ENCODE peak calls at places on chromosomes 6 and 20, in nine cellular contexts. G is nephron progenitor cell, B is AG04450, C is fibroblast of the aortic adventitia, Z is brain microvascular endothelial cell, E is choroid plexus epithelial cell, O is neural crest cell, H is BJ, K is body of pancreas. L is an unnamed sample.

GRCh38 chr20:21103582-21104465 is 2.3 kb downstream of the LINC00237 start:
- DNase-seq in C (no peak), G (no peak), O (no peak), H (no peak), Z (no peak), B (no peak), K (no peak), E (no peak), L (no peak)

GRCh38 chr20:41173791-41174341 is 36.5 kb downstream of the PLCG1 start:
- DNase-seq in K (no peak), G (no peak), O (no peak), H (no peak), C (no peak), B (no peak), Z (no peak), E (no peak), L (no peak)

GRCh38 chr6:140071115-140071514 is 696.7 kb upstream of the CITED2 start:
- DNase-seq in O (no peak), G (no peak), B (no peak), E (peak), K (no peak), C (peak), H (peak), Z (peak), L (peak)

GRCh38 chr6:61909541-61909940 is 376.5 kb downstream of the KHDRBS2 start:
- DNase-seq in H (no peak), C (no peak), Z (no peak), E (no peak), B (no peak), K (no peak), O (no peak), G (no peak), L (no peak)

GRCh38 chr20:48861444-48861843 is 33.6 kb upstream of the PREX1 start:
- DNase-seq in G (no peak), C (no peak), O (no peak), Z (no peak), H (no peak), K (no peak), B (no peak), E (no peak), L (no peak)

GRCh38 chr20:61953037-61953788 is 112.5 kb downstream of the TAF4 start:
- DNase-seq in B (no peak), K (no peak), G (no peak), H (no peak), E (no peak), O (no peak), C (no peak), Z (no peak), L (no peak)

GRCh38 chr6:93624408-93624807 is 205.0 kb upstream of the EPHA7 start:
- DNase-seq in K (peak), H (no peak), E (no peak), C (no peak), G (no peak), O (no peak), Z (no peak), B (no peak), L (no peak)

GRCh38 chr6:136967874-136968752 is 46.0 kb downstream of the SLC35D3 start:
- DNase-seq in E (peak), K (peak), C (peak), G (peak), H (peak), Z (peak), O (peak), B (peak), L (peak)

GRCh38 chr6:36427781-36428345 is 14.8 kb downstream of the PXT1 start:
- DNase-seq in H (no peak), Z (peak), G (no peak), E (peak), K (no peak), C (peak), O (no peak), B (no peak), L (no peak)

GRCh38 chr6:10237284-10238043 is 177.4 kb downstream of the TFAP2A start:
- DNase-seq in O (no peak), B (no peak), Z (peak), K (no peak), E (no peak), G (no peak), C (no peak), H (peak), L (no peak)

GRCh38 chr6:116292553-116292952 is 12.8 kb upstream of the TSPYL1 start:
- DNase-seq in Z (no peak), K (no peak), B (no peak), H (no peak), C (no peak), G (no peak), O (no peak), E (no peak), L (no peak)

GRCh38 chr6:13953061-13953705 is 28.4 kb downstream of the RNF182 start:
- DNase-seq in E (peak), G (no peak), O (no peak), Z (peak), K (no peak), C (no peak), H (peak), B (peak), L (peak)

GRCh38 chr6:14458669-14459266 is 341.2 kb downstream of the CD83 start:
- DNase-seq in O (no peak), B (peak), K (no peak), G (no peak), H (no peak), Z (peak), C (peak), E (peak), L (peak)

GRCh38 chr6:11307226-11307625 is 74.8 kb upstream of the NEDD9 start:
- DNase-seq in E (no peak), B (no peak), O (no peak), H (no peak), C (no peak), Z (no peak), G (no peak), K (no peak), L (no peak)

GRCh38 chr6:109397020-109397419 is 14.8 kb upstream of the CD164 start:
- DNase-seq in C (peak), H (no peak), Z (no peak), E (peak), B (no peak), K (no peak), O (no peak), G (no peak), L (no peak)

GRCh38 chr20:20228351-20228750 is 139.6 kb upstream of the INSM1 start:
- DNase-seq in C (no peak), E (no peak), G (no peak), K (no peak), H (no peak), B (no peak), O (no peak), Z (no peak), L (no peak)

GRCh38 chr6:30830438-30830837 is 53.9 kb upstream of the DDR1 start:
- DNase-seq in Z (no peak), K (no peak), G (no peak), O (no peak), E (no peak), C (no peak), B (no peak), H (no peak), L (no peak)

GRCh38 chr6:57063847-57064246 is 17.4 kb downstream of the KIAA1586 start:
- DNase-seq in G (no peak), H (no peak), K (no peak), C (no peak), E (no peak), Z (no peak), B (no peak), O (no peak), L (no peak)

GRCh38 chr6:31247813-31248212 is 24.1 kb downstream of the HLA-C start:
- DNase-seq in H (no peak), B (no peak), K (no peak), Z (no peak), G (no peak), E (no peak), C (no peak), O (no peak), L (no peak)

GRCh38 chr20:38515631-38516030 is 43.0 kb downstream of the RALGAPB start:
- DNase-seq in E (no peak), G (no peak), C (peak), O (no peak), K (no peak), B (no peak), Z (no peak), H (no peak), L (no peak)

GRCh38 chr20:17650301-17650761 is 31.7 kb downstream of the RRBP1 start:
- DNase-seq in B (no peak), E (no peak), G (no peak), C (peak), K (peak), O (no peak), Z (no peak), H (no peak), L (no peak)
- TF ChIP-seq CTCF in B (no peak), E (no peak), G (no peak), C (no peak), K (no peak), O (no peak), Z (no peak), H (no peak), L (no peak)

GRCh38 chr6:157374889-157375443 is 6.0 kb upstream of the ZDHHC14 start:
- DNase-seq in K (no peak), C (no peak), G (no peak), B (no peak), O (no peak), E (no peak), H (no peak), Z (no peak), L (no peak)
- TF ChIP-seq CTCF in K (no peak), C (no peak), G (no peak), B (no peak), O (no peak), E (no peak), H (no peak), Z (no peak), L (no peak)

GRCh38 chr6:157022022-157022740 is 245.0 kb downstream of the ARID1B start:
- DNase-seq in K (peak), G (peak), H (peak), E (peak), C (peak), O (peak), B (peak), Z (peak), L (peak)

GRCh38 chr6:157020398-157021266 is 243.5 kb downstream of the ARID1B start:
- DNase-seq in E (peak), Z (peak), C (peak), H (no peak), G (peak), O (no peak), K (peak), B (no peak), L (no peak)

GRCh38 chr6:157019115-157019628 is 242.0 kb downstream of the ARID1B start:
- DNase-seq in H (no peak), E (peak), B (no peak), K (no peak), Z (no peak), C (peak), O (no peak), G (no peak), L (no peak)

GRCh38 chr6:157019733-157020132 is 242.6 kb downstream of the ARID1B start:
- DNase-seq in G (no peak), E (peak), K (no peak), C (peak), H (no peak), B (no peak), O (no peak), Z (no peak), L (no peak)

GRCh38 chr6:157021267-157022021 is 244.3 kb downstream of the ARID1B start:
- DNase-seq in E (peak), C (peak), B (peak), H (peak), G (peak), Z (peak), O (peak), K (peak), L (peak)
- TF ChIP-seq CTCF in E (peak), C (peak), B (peak), H (peak), G (peak), Z (peak), O (peak), K (peak), L (peak)

GRCh38 chr6:50815436-50816114 is 3.1 kb upstream of the TFAP2B start:
- DNase-seq in Z (peak), O (no peak), G (no peak), H (no peak), K (no peak), E (peak), B (no peak), C (peak), L (no peak)
- TF ChIP-seq CTCF in Z (peak), O (peak), G (no peak), H (peak), K (peak), E (peak), B (peak), C (peak), L (peak)

DNA sequence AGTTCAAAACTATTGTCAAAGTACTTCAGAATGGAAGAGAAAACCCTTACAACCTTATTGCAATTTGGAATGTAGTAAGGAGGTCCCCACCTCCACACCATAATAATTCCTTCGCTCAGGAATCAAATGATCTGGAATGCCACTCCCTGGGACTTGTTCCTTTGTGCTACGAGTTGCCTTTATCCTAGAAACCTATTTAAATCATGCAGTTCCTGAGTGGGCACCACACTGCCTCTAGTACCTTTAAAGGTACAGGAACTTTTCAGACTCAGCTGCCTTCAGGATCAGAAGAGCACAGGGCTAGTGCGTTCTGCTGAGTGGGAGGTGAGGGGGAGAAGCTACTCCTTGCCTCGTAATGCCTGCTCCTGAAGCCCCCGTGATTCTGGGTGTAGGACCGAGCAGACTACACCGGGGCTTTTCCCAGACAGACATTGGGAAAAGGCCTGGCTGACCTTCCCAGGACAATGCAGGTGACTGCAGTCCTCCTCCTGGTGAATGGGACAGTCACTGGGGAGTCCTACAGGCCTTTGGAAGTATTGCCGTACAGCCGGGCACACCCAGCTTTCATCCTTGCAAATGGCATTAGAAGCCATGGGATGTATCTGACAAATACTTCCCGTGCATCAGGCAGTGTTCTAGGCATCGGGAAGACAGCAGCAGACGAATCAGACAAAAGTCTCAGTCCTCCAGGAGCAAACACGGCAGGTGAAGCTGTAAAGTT is 11.8 kb upstream of the TUBB2B start:
- DNase-seq in G (no peak), E (no peak), O (no peak), K (no peak), Z (no peak), H (no peak), B (no peak), C (no peak), L (no peak)
- TF ChIP-seq CTCF in G (peak), E (peak), O (peak), K (peak), Z (peak), H (peak), B (no peak), C (peak), L (peak)

DNA sequence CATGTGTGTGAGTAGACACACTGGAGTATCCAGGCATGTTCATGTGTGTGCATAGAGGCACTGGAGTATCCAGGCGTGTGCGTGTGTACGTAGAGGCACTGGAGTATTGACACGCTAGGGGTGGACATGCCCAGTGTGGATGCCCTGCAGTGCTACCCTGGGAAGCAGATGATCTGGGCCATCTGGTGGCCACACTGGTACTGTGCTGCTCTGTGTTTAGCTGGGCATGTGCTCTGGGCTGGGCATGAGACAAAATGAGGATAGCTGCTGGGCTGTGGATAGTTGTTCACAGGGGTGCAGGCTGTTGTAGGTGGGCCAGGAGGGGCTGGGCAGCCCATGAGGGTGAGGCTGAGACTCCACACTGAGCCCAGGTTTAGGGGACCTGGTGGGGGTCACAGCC is 24.0 kb upstream of the NPBWR2 start:
- DNase-seq in G (peak), Z (no peak), C (peak), E (peak), H (no peak), O (no peak), B (no peak), K (peak), L (no peak)
- TF ChIP-seq CTCF in G (no peak), Z (peak), C (peak), E (peak), H (no peak), O (no peak), B (peak), K (peak), L (peak)

DNA sequence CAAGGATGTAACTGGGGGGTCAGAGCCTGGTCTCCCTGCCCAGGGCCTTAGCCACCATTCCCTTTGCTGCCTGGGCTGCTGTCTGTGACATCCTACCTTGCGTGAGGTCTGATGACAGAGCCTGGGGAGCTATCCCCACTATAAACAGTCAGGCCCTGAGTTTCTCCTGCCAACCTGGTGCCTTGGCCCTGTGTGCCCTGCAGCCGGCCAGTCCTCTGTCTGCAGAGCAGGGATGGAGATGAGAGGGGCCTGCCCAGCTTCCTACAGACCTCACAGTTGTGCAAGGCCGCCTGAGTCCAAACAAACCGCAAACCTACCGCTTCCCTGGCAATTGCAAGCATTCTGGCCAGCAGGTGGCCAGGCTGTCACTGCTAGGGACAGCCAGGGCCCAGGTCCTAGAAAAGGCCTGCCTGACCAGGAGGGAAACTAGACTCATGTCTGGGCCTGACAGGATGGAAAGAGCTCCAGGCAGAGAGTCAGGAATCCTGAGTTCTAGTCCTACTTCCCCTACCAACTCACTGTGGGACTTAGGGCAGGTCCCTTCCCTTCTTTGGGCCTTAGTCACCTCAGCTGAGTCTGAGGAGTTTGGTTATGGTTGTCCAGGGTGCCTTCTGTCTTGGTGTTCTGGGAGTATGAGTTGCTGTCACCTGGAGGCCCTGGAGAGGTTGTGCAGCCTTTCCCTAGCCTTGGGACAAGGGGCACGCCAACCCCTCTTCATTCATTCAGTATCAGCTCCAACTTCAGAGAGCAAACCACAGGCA is 86.2 kb downstream of the VEGFA start:
- DNase-seq in E (peak), C (no peak), K (peak), G (peak), O (no peak), Z (peak), B (no peak), H (no peak), L (no peak)
- TF ChIP-seq CTCF in E (peak), C (peak), K (peak), G (peak), O (peak), Z (peak), B (peak), H (peak), L (peak)

GRCh38 chr6:131782764-131783163 is 25.1 kb upstream of the ENPP1 start:
- DNase-seq in B (no peak), E (peak), O (no peak), G (no peak), K (peak), C (no peak), Z (no peak), H (no peak), L (no peak)
- TF ChIP-seq CTCF in B (no peak), E (peak), O (no peak), G (no peak), K (peak), C (peak), Z (no peak), H (no peak), L (no peak)

GRCh38 chr6:24197892-24198291 is 71.9 kb downstream of the NRSN1 start:
- DNase-seq in G (no peak), O (no peak), E (no peak), Z (no peak), K (no peak), H (no peak), C (no peak), B (no peak), L (no peak)

GRCh38 chr6:24193364-24193763 is 67.3 kb downstream of the NRSN1 start:
- DNase-seq in H (no peak), K (no peak), C (no peak), O (no peak), G (no peak), E (no peak), B (no peak), Z (no peak), L (no peak)

GRCh38 chr6:24191346-24191745 is 65.3 kb downstream of the NRSN1 start:
- DNase-seq in G (no peak), B (no peak), E (no peak), K (no peak), O (no peak), C (no peak), H (no peak), Z (no peak), L (no peak)

GRCh38 chr6:24196198-24196597 is 70.2 kb downstream of the NRSN1 start:
- DNase-seq in H (no peak), C (no peak), B (no peak), G (no peak), O (no peak), E (no peak), Z (no peak), K (no peak), L (no peak)

GRCh38 chr6:24194968-24195700 is 69.1 kb downstream of the NRSN1 start:
- DNase-seq in G (no peak), K (no peak), E (no peak), O (no peak), Z (no peak), C (no peak), B (no peak), H (no peak), L (no peak)
- TF ChIP-seq CTCF in G (no peak), K (no peak), E (no peak), O (no peak), Z (no peak), C (no peak), B (no peak), H (no peak), L (no peak)

GRCh38 chr6:159968295-159969203 is at the start of gene IGF2R:
- DNase-seq in K (peak), H (no peak), C (peak), O (peak), E (peak), G (peak), B (no peak), Z (peak), L (no peak)
- TF ChIP-seq CTCF in K (peak), H (no peak), C (peak), O (peak), E (peak), G (no peak), B (peak), Z (peak), L (peak)

L was measured in AG04449.